ENCODE peak calls at places on chromosomes 4 and X, in seven cellular contexts. One of them, this sample, is unnamed.

GRCh38 chrX:130861462-130861861 is 41.5 kb downstream of the ENOX2 start:
- DNase-seq in body of pancreas: no peak
- DNase-seq in SK-N-SH: no peak
- DNase-seq in AG04449: no peak
- DNase-seq in HFF-Myc: no peak
- DNase-seq in psoas muscle: no peak
- DNase-seq in AG09309: no peak
- DNase-seq in this sample: no peak

GRCh38 chrX:150506486-150506885 is 61.9 kb upstream of the MTM1 start:
- DNase-seq in body of pancreas: peak; percentile 68
- DNase-seq in SK-N-SH: no peak
- DNase-seq in AG04449: no peak
- DNase-seq in HFF-Myc: no peak
- DNase-seq in psoas muscle: no peak
- DNase-seq in AG09309: no peak
- DNase-seq in this sample: no peak

GRCh38 chr4:137610960-137611359 is 78.7 kb upstream of the PCDH18 start:
- DNase-seq in body of pancreas: no peak
- DNase-seq in SK-N-SH: no peak
- DNase-seq in AG04449: no peak
- DNase-seq in HFF-Myc: peak; percentile 22
- DNase-seq in psoas muscle: no peak
- DNase-seq in AG09309: no peak
- DNase-seq in this sample: no peak

GRCh38 chrX:2894885-2895292 is 34.2 kb downstream of the ARSD start:
- DNase-seq in body of pancreas: peak; percentile 70
- DNase-seq in SK-N-SH: peak; percentile 72
- DNase-seq in AG04449: peak; percentile 10
- DNase-seq in HFF-Myc: peak; percentile 21
- DNase-seq in psoas muscle: no peak
- DNase-seq in AG09309: peak; percentile 13
- DNase-seq in this sample: no peak

GRCh38 chrX:102835504-102836146 is 101.4 kb upstream of the RAB40AL start:
- DNase-seq in body of pancreas: peak; percentile 14
- DNase-seq in SK-N-SH: no peak
- DNase-seq in AG04449: no peak
- DNase-seq in HFF-Myc: no peak
- DNase-seq in psoas muscle: no peak
- DNase-seq in AG09309: no peak
- DNase-seq in this sample: no peak

GRCh38 chr4:61543976-61544375 is 343.9 kb downstream of the ADGRL3 start:
- DNase-seq in body of pancreas: no peak
- DNase-seq in SK-N-SH: no peak
- DNase-seq in AG04449: no peak
- DNase-seq in HFF-Myc: no peak
- DNase-seq in psoas muscle: no peak
- DNase-seq in AG09309: no peak
- DNase-seq in this sample: no peak

GRCh38 chr4:70902577-70903281 is 560 bp downstream of the MOB1B start:
- DNase-seq in body of pancreas: no peak
- DNase-seq in SK-N-SH: no peak
- DNase-seq in AG04449: no peak
- DNase-seq in HFF-Myc: no peak
- DNase-seq in psoas muscle: no peak
- DNase-seq in AG09309: no peak
- DNase-seq in this sample: no peak

GRCh38 chr4:101022151-101023024 is 324.9 kb downstream of the PPP3CA start:
- DNase-seq in body of pancreas: no peak
- DNase-seq in SK-N-SH: no peak
- DNase-seq in AG04449: no peak
- DNase-seq in HFF-Myc: no peak
- DNase-seq in psoas muscle: no peak
- DNase-seq in AG09309: no peak
- DNase-seq in this sample: no peak

GRCh38 chr4:174999407-174999806 is 81.2 kb downstream of the ADAM29 start:
- DNase-seq in body of pancreas: no peak
- DNase-seq in SK-N-SH: no peak
- DNase-seq in AG04449: no peak
- DNase-seq in HFF-Myc: no peak
- DNase-seq in psoas muscle: no peak
- DNase-seq in AG09309: peak; percentile 3
- DNase-seq in this sample: no peak

GRCh38 chrX:41250867-41251266 is 83.1 kb upstream of the DDX3X start:
- DNase-seq in body of pancreas: no peak
- DNase-seq in SK-N-SH: no peak
- DNase-seq in AG04449: no peak
- DNase-seq in HFF-Myc: no peak
- DNase-seq in psoas muscle: no peak
- DNase-seq in AG09309: no peak
- DNase-seq in this sample: no peak

GRCh38 chrX:75746891-75747639 is 38.0 kb downstream of the MAGEE2 start:
- DNase-seq in body of pancreas: peak; percentile 34
- DNase-seq in SK-N-SH: peak; percentile 64
- DNase-seq in AG04449: no peak
- DNase-seq in HFF-Myc: no peak
- DNase-seq in psoas muscle: peak; percentile 63
- DNase-seq in AG09309: no peak
- DNase-seq in this sample: peak; percentile 0

GRCh38 chr4:17722361-17722710 is 59.1 kb downstream of the FAM184B start:
- DNase-seq in body of pancreas: no peak
- DNase-seq in SK-N-SH: no peak
- DNase-seq in AG04449: no peak
- DNase-seq in HFF-Myc: no peak
- DNase-seq in psoas muscle: no peak
- DNase-seq in AG09309: no peak
- DNase-seq in this sample: no peak

GRCh38 chr4:3041192-3042142 is 32.9 kb downstream of the HTT-AS start:
- DNase-seq in body of pancreas: peak; percentile 46
- DNase-seq in SK-N-SH: peak; percentile 62
- DNase-seq in AG04449: no peak
- DNase-seq in HFF-Myc: peak; percentile 9
- DNase-seq in psoas muscle: peak; percentile 94
- DNase-seq in AG09309: no peak
- DNase-seq in this sample: no peak

GRCh38 chrX:9342581-9343051 is 122.2 kb upstream of the TBL1X start:
- DNase-seq in body of pancreas: peak; percentile 80
- DNase-seq in SK-N-SH: peak; percentile 90
- DNase-seq in AG04449: no peak
- DNase-seq in HFF-Myc: no peak
- DNase-seq in psoas muscle: peak; percentile 90
- DNase-seq in AG09309: no peak
- DNase-seq in this sample: peak; percentile 82

GRCh38 chr4:85486425-85487101 is 11.6 kb downstream of the ARHGAP24 start:
- DNase-seq in body of pancreas: no peak
- DNase-seq in SK-N-SH: no peak
- DNase-seq in AG04449: no peak
- DNase-seq in HFF-Myc: no peak
- DNase-seq in psoas muscle: no peak
- DNase-seq in AG09309: no peak
- DNase-seq in this sample: no peak
- H3K4me3 ChIP-seq in body of pancreas: no peak overlapping the region
- H3K4me3 ChIP-seq in SK-N-SH: no peak overlapping the region
- H3K4me3 ChIP-seq in AG04449: no peak overlapping the region
- H3K4me3 ChIP-seq in HFF-Myc: no peak overlapping the region
- H3K4me3 ChIP-seq in psoas muscle: no peak overlapping the region
- H3K4me3 ChIP-seq in AG09309: no peak overlapping the region
- H3K4me3 ChIP-seq in this sample: no peak overlapping the region

GRCh38 chrX:53294024-53294648 is 12.8 kb upstream of the IQSEC2 start:
- DNase-seq in body of pancreas: no peak
- DNase-seq in SK-N-SH: no peak
- DNase-seq in AG04449: no peak
- DNase-seq in HFF-Myc: no peak
- DNase-seq in psoas muscle: no peak
- DNase-seq in AG09309: no peak
- DNase-seq in this sample: no peak
- TF ChIP-seq CTCF in body of pancreas: no peak
- TF ChIP-seq CTCF in SK-N-SH: peak; percentile 56
- TF ChIP-seq CTCF in AG04449: no peak
- TF ChIP-seq CTCF in HFF-Myc: no peak
- TF ChIP-seq CTCF in psoas muscle: no peak
- TF ChIP-seq CTCF in AG09309: peak; percentile 40
- TF ChIP-seq CTCF in this sample: no peak

DNA sequence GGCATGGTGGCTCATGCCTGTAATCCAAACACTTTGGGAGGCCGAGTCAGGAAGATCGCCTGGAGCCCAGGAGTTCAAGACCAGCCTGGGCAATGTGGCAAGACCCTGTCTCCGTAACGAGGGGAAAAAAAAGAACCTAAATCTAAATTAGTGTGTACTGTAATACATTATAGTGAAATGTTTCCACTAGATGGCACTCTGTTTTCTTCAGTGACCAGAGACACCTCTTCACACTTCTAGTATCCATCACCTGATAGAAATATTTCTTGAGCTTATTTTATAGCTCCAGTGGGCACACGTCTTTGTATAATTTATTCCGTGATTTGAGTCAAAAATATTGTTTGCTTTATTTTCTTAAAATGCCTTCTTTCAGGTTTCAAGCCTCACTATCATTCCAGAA is 600.9 kb upstream of the DIPK2B start:
- DNase-seq in body of pancreas: no peak
- DNase-seq in SK-N-SH: peak; percentile 10
- DNase-seq in AG04449: no peak
- DNase-seq in HFF-Myc: no peak
- DNase-seq in psoas muscle: no peak
- DNase-seq in AG09309: no peak
- DNase-seq in this sample: no peak
- H3K4me3 ChIP-seq in body of pancreas: no peak overlapping the region
- H3K4me3 ChIP-seq in SK-N-SH: peak overlapping the region; percentile 15
- H3K4me3 ChIP-seq in AG04449: no peak overlapping the region
- H3K4me3 ChIP-seq in HFF-Myc: no peak overlapping the region
- H3K4me3 ChIP-seq in psoas muscle: no peak overlapping the region
- H3K4me3 ChIP-seq in AG09309: no peak overlapping the region
- H3K4me3 ChIP-seq in this sample: no peak overlapping the region

GRCh38 chr4:64911846-64912245 is 502.6 kb upstream of the TECRL start:
- DNase-seq in body of pancreas: no peak
- DNase-seq in SK-N-SH: no peak
- DNase-seq in AG04449: no peak
- DNase-seq in HFF-Myc: no peak
- DNase-seq in psoas muscle: no peak
- DNase-seq in AG09309: no peak
- DNase-seq in this sample: no peak
- TF ChIP-seq CTCF in body of pancreas: no peak
- TF ChIP-seq CTCF in SK-N-SH: no peak
- TF ChIP-seq CTCF in AG04449: no peak
- TF ChIP-seq CTCF in HFF-Myc: no peak
- TF ChIP-seq CTCF in psoas muscle: no peak
- TF ChIP-seq CTCF in AG09309: no peak
- TF ChIP-seq CTCF in this sample: no peak

GRCh38 chrX:53678667-53679066 is 7.9 kb downstream of the HUWE1 start:
- DNase-seq in body of pancreas: no peak
- DNase-seq in SK-N-SH: no peak
- DNase-seq in AG04449: no peak
- DNase-seq in HFF-Myc: no peak
- DNase-seq in psoas muscle: no peak
- DNase-seq in AG09309: no peak
- DNase-seq in this sample: no peak

GRCh38 chrX:53684415-53685192 is 1.9 kb downstream of the HUWE1 start:
- DNase-seq in body of pancreas: no peak
- DNase-seq in SK-N-SH: no peak
- DNase-seq in AG04449: no peak
- DNase-seq in HFF-Myc: no peak
- DNase-seq in psoas muscle: no peak
- DNase-seq in AG09309: no peak
- DNase-seq in this sample: no peak

GRCh38 chrX:53682885-53683555 is 3.5 kb downstream of the HUWE1 start:
- DNase-seq in body of pancreas: peak; percentile 25
- DNase-seq in SK-N-SH: peak; percentile 47
- DNase-seq in AG04449: no peak
- DNase-seq in HFF-Myc: no peak
- DNase-seq in psoas muscle: no peak
- DNase-seq in AG09309: no peak
- DNase-seq in this sample: no peak

GRCh38 chrX:53683556-53684414 is 2.7 kb downstream of the HUWE1 start:
- DNase-seq in body of pancreas: peak; percentile 96
- DNase-seq in SK-N-SH: peak; percentile 83
- DNase-seq in AG04449: peak; percentile 91
- DNase-seq in HFF-Myc: peak; percentile 94
- DNase-seq in psoas muscle: peak; percentile 95
- DNase-seq in AG09309: peak; percentile 94
- DNase-seq in this sample: peak; percentile 97

GRCh38 chrX:53681661-53682060 is 4.9 kb downstream of the HUWE1 start:
- DNase-seq in body of pancreas: no peak
- DNase-seq in SK-N-SH: no peak
- DNase-seq in AG04449: no peak
- DNase-seq in HFF-Myc: no peak
- DNase-seq in psoas muscle: no peak
- DNase-seq in AG09309: no peak
- DNase-seq in this sample: no peak
- H3K4me3 ChIP-seq in body of pancreas: no peak overlapping the region
- H3K4me3 ChIP-seq in SK-N-SH: no peak overlapping the region
- H3K4me3 ChIP-seq in AG04449: no peak overlapping the region
- H3K4me3 ChIP-seq in HFF-Myc: no peak overlapping the region
- H3K4me3 ChIP-seq in psoas muscle: no peak overlapping the region
- H3K4me3 ChIP-seq in AG09309: no peak overlapping the region
- H3K4me3 ChIP-seq in this sample: no peak overlapping the region

GRCh38 chr4:111941957-111942356 is 203.3 kb upstream of the FAM241A start:
- DNase-seq in body of pancreas: no peak
- DNase-seq in SK-N-SH: no peak
- DNase-seq in AG04449: no peak
- DNase-seq in HFF-Myc: no peak
- DNase-seq in psoas muscle: no peak
- DNase-seq in AG09309: no peak
- DNase-seq in this sample: no peak

GRCh38 chr4:111934294-111934693 is 211.0 kb upstream of the FAM241A start:
- DNase-seq in body of pancreas: no peak
- DNase-seq in SK-N-SH: no peak
- DNase-seq in AG04449: no peak
- DNase-seq in HFF-Myc: no peak
- DNase-seq in psoas muscle: no peak
- DNase-seq in AG09309: no peak
- DNase-seq in this sample: no peak

GRCh38 chr4:111933703-111934102 is 211.6 kb upstream of the FAM241A start:
- DNase-seq in body of pancreas: no peak
- DNase-seq in SK-N-SH: no peak
- DNase-seq in AG04449: no peak
- DNase-seq in HFF-Myc: no peak
- DNase-seq in psoas muscle: no peak
- DNase-seq in AG09309: no peak
- DNase-seq in this sample: no peak

DNA sequence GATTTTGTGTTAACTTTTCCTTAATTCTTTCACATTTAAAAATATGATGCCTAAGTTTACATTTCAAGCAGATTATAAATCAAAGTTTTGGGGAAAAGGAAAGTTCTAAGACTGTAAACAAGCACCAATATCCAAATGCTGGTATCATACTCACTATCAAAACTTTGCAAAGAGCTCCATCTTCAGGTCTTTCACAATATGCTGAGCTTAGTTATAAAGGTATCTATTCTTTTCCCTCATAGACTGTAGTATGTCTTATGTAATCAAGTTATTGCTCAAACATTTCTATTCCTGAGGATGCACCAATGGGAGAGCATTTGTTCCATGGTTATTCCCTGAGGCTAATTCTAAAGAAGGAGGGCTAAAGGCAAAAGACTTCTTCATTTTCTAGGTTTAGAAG is 207.9 kb upstream of the FAM241A start:
- DNase-seq in body of pancreas: no peak
- DNase-seq in SK-N-SH: no peak
- DNase-seq in AG04449: no peak
- DNase-seq in HFF-Myc: no peak
- DNase-seq in psoas muscle: no peak
- DNase-seq in AG09309: peak; percentile 14
- DNase-seq in this sample: peak; percentile 14
- TF ChIP-seq CTCF in body of pancreas: no peak
- TF ChIP-seq CTCF in SK-N-SH: peak; percentile 54
- TF ChIP-seq CTCF in AG04449: peak; percentile 1
- TF ChIP-seq CTCF in HFF-Myc: peak; percentile 19
- TF ChIP-seq CTCF in psoas muscle: no peak
- TF ChIP-seq CTCF in AG09309: peak; percentile 28
- TF ChIP-seq CTCF in this sample: peak; percentile 55

This sample was measured in LNCaP clone FGC.